ENCODE peak calls at places on chromosomes 5 and 9, in four cellular contexts. A is K562, U is HepG2, R is GM12878. X is an unnamed sample.

GRCh38 chr5:178519155-178519554 is 71.0 kb downstream of the COL23A1 start:
- DNase-seq in A (no peak), U (no peak), R (no peak), X (no peak)

GRCh38 chr9:128412120-128412790 is 8.4 kb upstream of the CERCAM start:
- DNase-seq in A (peak), U (peak), R (no peak), X (peak)

GRCh38 chr5:142816577-142816976 is 46.4 kb downstream of the ARHGAP26 start:
- DNase-seq in A (no peak), U (no peak), R (no peak), X (no peak)

GRCh38 chr5:115417076-115417475 is 120.6 kb upstream of the CCDC112 start:
- DNase-seq in A (no peak), U (no peak), R (no peak), X (no peak)

GRCh38 chr5:54013556-54014157 is 296.7 kb downstream of the ARL15 start:
- DNase-seq in A (peak), U (no peak), R (no peak), X (no peak)

GRCh38 chr5:180596668-180597231 is 5.5 kb upstream of the SCGB3A1 start:
- DNase-seq in A (no peak), U (no peak), R (no peak), X (peak)

GRCh38 chr5:92749943-92750342 is 831.1 kb downstream of the NR2F1-AS1 start:
- DNase-seq in A (no peak), U (peak), R (no peak), X (no peak)

GRCh38 chr9:70340572-70340971 is 73.9 kb downstream of the KLF9 start:
- DNase-seq in A (peak), U (peak), R (no peak), X (no peak)

GRCh38 chr5:72955143-72955767 is 586 bp upstream of the FCHO2 start:
- DNase-seq in A (peak), U (peak), R (no peak), X (peak)

GRCh38 chr9:26725573-26725972 is 167.0 kb downstream of the CAAP1 start:
- DNase-seq in A (no peak), U (no peak), R (no peak), X (no peak)

GRCh38 chr9:111937301-111937700 is 40.7 kb downstream of the UGCG start:
- DNase-seq in A (no peak), U (no peak), R (no peak), X (no peak)

GRCh38 chr9:111939322-111939721 is 42.7 kb downstream of the UGCG start:
- DNase-seq in A (no peak), U (no peak), R (no peak), X (no peak)

GRCh38 chr9:111938427-111938800 is 41.8 kb downstream of the UGCG start:
- DNase-seq in A (no peak), U (no peak), R (no peak), X (no peak)

GRCh38 chr9:111936391-111936790 is 39.8 kb downstream of the UGCG start:
- DNase-seq in A (no peak), U (no peak), R (no peak), X (no peak)

DNA sequence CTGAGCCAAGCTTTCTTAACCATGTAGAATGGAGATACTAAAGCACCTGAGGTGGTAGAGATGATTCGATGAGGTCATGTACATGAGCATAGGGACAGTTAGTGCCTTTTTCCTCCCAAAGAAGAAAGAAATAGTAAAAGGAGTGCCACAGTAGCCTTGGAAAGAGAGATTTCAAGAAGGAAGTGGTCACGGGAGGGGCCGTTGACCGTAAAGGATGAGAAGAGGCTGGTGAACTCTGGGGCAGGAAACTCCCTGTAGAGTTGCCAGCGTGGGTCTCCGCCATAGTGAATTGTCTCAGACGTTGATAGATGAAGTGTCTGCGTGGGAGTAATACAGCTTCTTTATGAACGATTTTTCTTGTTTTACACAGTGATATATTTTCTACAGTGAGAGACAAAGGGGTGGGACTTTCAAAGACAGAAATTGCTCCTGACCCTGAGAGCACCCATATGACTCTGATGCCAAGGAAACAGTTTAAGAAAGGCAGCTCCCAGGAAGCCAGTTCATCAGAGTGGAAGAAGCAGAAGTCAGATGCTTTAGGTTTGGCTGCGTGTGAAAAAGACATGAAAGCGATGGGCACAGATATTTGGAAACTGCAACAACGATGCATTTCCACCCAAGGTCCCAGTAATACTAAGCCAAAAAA is 41.3 kb downstream of the UGCG start:
- DNase-seq in A (peak), U (no peak), R (peak), X (no peak)
- TF ChIP-seq NR2C2 in A (no peak), U (no peak), R (no peak), X (no peak)

GRCh38 chr5:173298213-173298933 is 29.8 kb downstream of the STC2 start:
- DNase-seq in A (no peak), U (no peak), R (no peak), X (no peak)
- TF ChIP-seq ATF2 in A (no peak), U (no peak), R (no peak), X (no peak)

GRCh38 chr9:112921549-112921948 is 30.9 kb upstream of the SLC46A2 start:
- DNase-seq in A (peak), U (peak), R (no peak), X (no peak)
- TF ChIP-seq NR2C2 in A (no peak), U (no peak), R (no peak), X (no peak)

DNA sequence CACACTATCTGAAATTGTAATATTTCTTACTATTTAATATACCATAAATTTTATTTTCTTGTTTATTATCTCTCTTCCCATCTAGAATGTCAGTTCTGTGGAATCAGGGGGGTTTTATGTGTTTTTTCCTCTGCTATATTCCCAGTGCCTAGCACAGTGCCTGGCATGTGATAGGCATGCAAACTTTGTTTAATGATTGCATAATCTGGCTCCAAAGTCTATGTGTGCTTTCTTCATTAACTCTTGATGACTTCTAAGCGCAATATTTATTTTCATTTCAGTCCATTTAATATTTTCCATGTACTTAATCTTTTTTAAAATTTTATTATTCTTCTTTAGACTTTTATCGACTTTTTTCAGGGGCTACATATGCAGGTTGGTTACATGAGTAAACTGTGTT is 60.4 kb upstream of the CDK5RAP2 start:
- DNase-seq in A (no peak), U (peak), R (no peak), X (no peak)
- TF ChIP-seq ATF2 in A (no peak), U (no peak), R (no peak), X (no peak)

DNA sequence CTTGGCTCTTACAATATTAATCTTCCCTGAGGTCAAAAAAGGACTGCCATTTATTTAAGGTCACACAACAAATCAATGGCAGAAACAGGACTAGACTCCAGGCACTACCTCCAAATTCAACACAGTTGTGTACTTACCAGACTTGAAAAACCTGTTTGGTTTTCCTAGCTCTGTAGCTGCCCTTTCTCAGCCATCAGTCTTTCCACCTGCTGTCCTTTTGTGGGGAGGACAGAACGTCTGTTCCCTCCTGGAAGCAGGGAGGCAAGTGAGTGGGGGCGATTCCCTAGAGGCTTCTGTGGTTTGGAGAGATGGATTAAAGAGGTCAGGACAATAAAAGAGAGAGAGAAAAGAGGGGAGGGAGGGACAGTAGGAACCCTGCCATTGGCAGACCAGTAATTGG is 14.7 kb downstream of the ASTN2 start:
- DNase-seq in A (no peak), U (no peak), R (no peak), X (no peak)
- TF ChIP-seq NR2C2 in A (no peak), U (no peak), R (no peak), X (no peak)

DNA sequence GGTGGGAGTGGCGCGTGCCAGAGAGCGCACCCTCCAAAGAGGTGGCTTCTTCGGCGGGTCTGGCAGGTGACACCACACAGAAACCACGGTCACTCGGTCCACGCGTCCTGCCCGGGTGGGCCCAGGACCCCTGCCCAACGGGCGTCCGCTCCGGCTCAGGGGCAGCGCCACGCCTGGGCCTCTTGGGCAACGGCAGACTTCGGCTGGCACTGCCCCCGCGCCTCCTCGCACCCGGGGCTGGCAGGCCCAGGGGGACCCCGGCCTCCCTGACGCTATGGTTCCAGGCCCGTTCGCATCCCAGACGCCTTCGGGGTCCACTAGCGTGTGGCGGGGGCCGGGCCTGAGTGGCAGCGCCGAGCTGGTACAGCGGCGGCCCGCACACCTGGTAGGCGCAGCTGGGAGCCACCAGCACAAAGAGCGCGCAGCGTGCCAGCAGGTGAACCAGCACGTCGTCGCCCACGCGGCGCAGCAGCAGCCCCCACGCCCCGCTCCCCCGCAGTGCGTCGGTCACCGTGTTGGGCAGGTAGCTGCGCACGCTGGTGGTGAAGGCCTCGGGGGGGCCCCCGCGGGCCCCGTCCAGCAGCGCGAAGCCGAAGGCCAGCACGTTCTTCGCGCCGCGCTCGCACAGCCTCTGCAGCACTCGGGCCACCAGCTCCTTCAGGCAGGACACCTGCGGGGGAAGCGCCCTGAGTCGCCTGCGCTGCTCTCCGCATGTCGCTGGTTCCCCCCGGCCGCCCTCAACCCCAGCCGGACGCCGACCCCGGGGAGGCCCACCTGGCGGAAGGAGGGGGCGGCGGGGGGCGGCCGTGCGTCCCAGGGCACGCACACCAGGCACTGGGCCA is 650 bp downstream of the TERT start:
- DNase-seq in A (peak), U (no peak), R (no peak), X (peak)
- TF ChIP-seq ATF2 in A (no peak), U (no peak), R (no peak), X (no peak)

GRCh38 chr9:6467006-6467625 is 54.1 kb downstream of the UHRF2 start:
- DNase-seq in A (no peak), U (no peak), R (no peak), X (no peak)
- TF ChIP-seq NR2C2 in A (no peak), U (no peak), R (no peak), X (no peak)

DNA sequence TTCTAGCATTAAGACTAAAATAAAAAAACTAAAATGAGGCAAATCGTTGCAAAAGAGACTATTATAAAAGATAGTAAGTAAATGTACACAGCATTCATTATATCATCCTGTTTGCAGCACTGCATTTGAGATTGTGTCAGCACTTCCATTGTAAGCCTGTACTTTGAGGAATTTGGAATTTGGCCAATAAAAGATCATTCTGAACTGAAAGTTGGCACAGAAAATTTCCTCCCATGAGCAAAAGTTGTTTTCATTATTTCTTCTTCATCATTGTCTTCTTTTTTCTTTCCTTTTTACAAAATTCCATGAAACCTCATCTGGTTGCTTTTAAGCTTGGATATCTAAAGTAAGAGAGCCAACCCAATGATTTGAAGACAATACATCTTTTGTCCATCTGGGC is 199.3 kb upstream of the ADAMTSL1 start:
- DNase-seq in A (no peak), U (no peak), R (no peak), X (no peak)
- TF ChIP-seq ATF2 in A (no peak), U (no peak), R (no peak), X (no peak)

DNA sequence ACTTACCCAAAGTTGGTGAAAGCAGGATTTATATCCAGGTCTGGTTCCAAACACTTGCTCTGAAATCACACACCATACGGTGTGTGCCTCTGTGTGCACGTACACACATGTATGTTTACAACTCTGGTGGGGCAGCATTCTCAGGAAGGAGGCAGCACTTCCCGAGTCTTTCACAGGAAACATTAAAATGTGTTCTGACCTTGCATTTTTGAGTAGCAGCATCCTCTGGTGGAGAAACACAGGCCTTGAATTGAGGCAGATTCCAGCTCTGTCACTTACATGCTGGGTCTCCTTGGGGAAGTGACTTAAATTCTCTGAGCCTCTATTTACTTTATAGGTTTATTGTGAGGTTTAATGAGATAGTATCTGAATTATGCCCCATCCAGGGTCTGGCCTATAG is 126.4 kb downstream of the RGS3 start:
- DNase-seq in A (peak), U (peak), R (no peak), X (no peak)
- TF ChIP-seq NR2C2 in A (no peak), U (no peak), R (no peak), X (no peak)